ENCODE peak calls at places on chromosome 21, in six cellular contexts. I, C, R, X, D and L are unnamed samples.

GRCh38 chr21:37908691-37909090 is 7.6 kb downstream of the KCNJ6 start:
- DNase-seq in X (no peak), I (no peak), R (no peak), C (no peak), D (no peak), L (no peak)

GRCh38 chr21:23638131-23638530 is 1969.2 kb downstream of the MRPL39 start:
- DNase-seq in I (no peak), R (no peak), X (no peak), D (no peak), C (no peak), L (no peak)

GRCh38 chr21:38802050-38803026 is 3.4 kb upstream of the ETS2 start:
- DNase-seq in D (no peak), C (no peak), I (no peak), X (no peak), R (no peak), L (no peak)

GRCh38 chr21:45123440-45123839 is 49.1 kb downstream of the ADARB1 start:
- DNase-seq in D (no peak), R (no peak), C (no peak), I (no peak), X (no peak), L (no peak)

GRCh38 chr21:45618287-45618686 is 25.2 kb upstream of the PCBP3 start:
- DNase-seq in D (no peak), I (no peak), X (no peak), R (no peak), C (no peak), L (no peak)

GRCh38 chr21:41481191-41481590 is 26.8 kb downstream of the TMPRSS2 start:
- DNase-seq in I (no peak), D (no peak), X (no peak), R (no peak), C (no peak), L (no peak)

GRCh38 chr21:38280446-38280845 is 23.7 kb downstream of the KCNJ15 start:
- DNase-seq in D (no peak), X (no peak), R (no peak), C (no peak), I (no peak), L (no peak)

GRCh38 chr21:42309753-42310213 is 5.4 kb downstream of the TFF3 start:
- DNase-seq in I (no peak), R (peak), C (no peak), X (peak), D (peak), L (peak)

GRCh38 chr21:18164933-18165332 is 79.7 kb upstream of the CHODL start:
- DNase-seq in I (no peak), X (no peak), C (no peak), D (no peak), R (no peak), L (no peak)

GRCh38 chr21:31473685-31474345 is 129.8 kb upstream of the TIAM1 start:
- DNase-seq in D (no peak), C (no peak), I (no peak), R (no peak), X (no peak), L (no peak)

GRCh38 chr21:43657355-43658093 is 1.8 kb downstream of the HSF2BP start:
- DNase-seq in X (no peak), D (peak), R (no peak), I (no peak), C (no peak), L (no peak)

GRCh38 chr21:40507978-40508377 is 339.0 kb downstream of the DSCAM start:
- DNase-seq in I (peak), C (no peak), X (no peak), R (no peak), D (no peak), L (no peak)

GRCh38 chr21:42724226-42724920 is 71.0 kb downstream of the PDE9A start:
- DNase-seq in D (no peak), C (no peak), I (peak), R (no peak), X (no peak), L (peak)

GRCh38 chr21:43608225-43608624 is 51.1 kb downstream of the HSF2BP start:
- DNase-seq in X (no peak), I (no peak), R (no peak), D (no peak), C (no peak), L (no peak)

GRCh38 chr21:40622531-40622930 is 224.4 kb downstream of the DSCAM start:
- DNase-seq in C (no peak), X (no peak), I (no peak), D (no peak), R (no peak), L (no peak)